ENCODE peak calls at places on chromosomes 1 and 21, in eight cellular contexts. O is islet precursor cell; G is T1000; Z is stimulated activated naive B cell treated with anti-CD40 and anti-IgM and Interleukin-4, amounts not matched to agents 10 μg/mL and 1 μg/mL and 100 μg/mL, for 72 hours; F is nucleus accumbens; C is psoas muscle; P is cortex of kidney; J is posterior vena cava. R is an unnamed sample.

GRCh38 chr1:109807822-109808680 is 44.3 kb upstream of the EPS8L3 start:
- DNase-seq in Z (no peak), P (no peak), O (peak), F (no peak), C (peak), G (peak), J (peak), R (no peak)

GRCh38 chr1:22184454-22184853 is 41.6 kb upstream of the WNT4 start:
- DNase-seq in Z (no peak), F (no peak), J (no peak), C (no peak), O (no peak), P (no peak), G (no peak), R (no peak)

GRCh38 chr1:37123266-37123665 is 89.0 kb upstream of the GRIK3 start:
- DNase-seq in G (peak), Z (no peak), O (peak), P (no peak), C (no peak), J (no peak), F (no peak), R (no peak)

GRCh38 chr1:166960871-166961474 is 14.4 kb downstream of the ILDR2 start:
- DNase-seq in F (no peak), P (no peak), G (no peak), Z (no peak), C (no peak), J (no peak), O (no peak), R (no peak)

GRCh38 chr21:28132713-28133112 is 860.0 kb downstream of the LTN1 start:
- DNase-seq in P (no peak), G (no peak), J (no peak), C (no peak), O (no peak), F (no peak), Z (no peak), R (no peak)

GRCh38 chr1:4681026-4681425 is 26.6 kb downstream of the AJAP1 start:
- DNase-seq in C (no peak), G (no peak), F (peak), Z (no peak), J (no peak), O (no peak), P (no peak), R (no peak)

GRCh38 chr1:12654004-12654567 is 10.2 kb downstream of the AADACL4 start:
- DNase-seq in O (no peak), Z (no peak), F (no peak), P (no peak), C (no peak), G (no peak), J (no peak), R (no peak)

GRCh38 chr1:188489336-188490112 is 1660.8 kb downstream of the PLA2G4A start:
- DNase-seq in J (no peak), F (no peak), G (peak), C (no peak), O (peak), Z (no peak), P (no peak), R (no peak)

GRCh38 chr1:54640863-54641836 is at the start of gene MROH7:
- DNase-seq in G (no peak), J (no peak), F (no peak), Z (no peak), O (no peak), C (no peak), P (no peak), R (no peak)

GRCh38 chr1:203907901-203908300 is 46.5 kb downstream of the SNRPE start:
- DNase-seq in P (no peak), G (no peak), C (no peak), J (no peak), F (no peak), O (no peak), Z (no peak), R (no peak)

GRCh38 chr1:157648317-157648716 is 50.4 kb upstream of the FCRL4 start:
- DNase-seq in F (no peak), P (no peak), O (no peak), J (no peak), Z (no peak), G (no peak), C (no peak), R (no peak)

GRCh38 chr1:7856345-7856744 is 3.5 kb upstream of the UTS2 start:
- DNase-seq in O (no peak), F (no peak), C (no peak), P (no peak), G (no peak), J (no peak), Z (no peak), R (no peak)

GRCh38 chr1:65757531-65757930 is 35.2 kb upstream of the PDE4B start:
- DNase-seq in Z (no peak), O (no peak), P (no peak), F (no peak), J (no peak), G (no peak), C (no peak), R (no peak)

GRCh38 chr1:201214461-201214860 is 23.8 kb downstream of the IGFN1 start:
- DNase-seq in J (peak), P (no peak), Z (no peak), G (no peak), F (no peak), O (no peak), C (no peak), R (no peak)

GRCh38 chr1:183259886-183260285 is 73.8 kb downstream of the LAMC2 start:
- DNase-seq in O (peak), C (no peak), J (no peak), Z (no peak), F (no peak), G (no peak), P (no peak), R (no peak)

GRCh38 chr1:211548321-211549091 is 30.5 kb downstream of the SLC30A1 start:
- DNase-seq in Z (no peak), G (no peak), F (peak), C (no peak), O (peak), P (no peak), J (peak), R (no peak)

GRCh38 chr1:107727866-107728265 is 237.1 kb downstream of the VAV3 start:
- DNase-seq in G (no peak), Z (no peak), O (no peak), J (no peak), F (no peak), P (no peak), C (no peak), R (no peak)

GRCh38 chr1:185561629-185562028 is 172.6 kb upstream of the HMCN1 start:
- DNase-seq in O (no peak), F (no peak), P (no peak), G (no peak), J (no peak), C (no peak), Z (no peak), R (no peak)

GRCh38 chr1:13819637-13820036 is 119.6 kb downstream of the PRDM2 start:
- DNase-seq in O (no peak), P (no peak), J (no peak), F (no peak), C (no peak), Z (no peak), G (no peak), R (no peak)

GRCh38 chr1:12173631-12174121 is 6.9 kb downstream of the TNFRSF1B start:
- DNase-seq in G (no peak), Z (peak), F (peak), P (no peak), C (no peak), O (no peak), J (peak), R (peak)

GRCh38 chr1:108049083-108049819 is 84.3 kb upstream of the VAV3 start:
- DNase-seq in F (peak), P (no peak), C (no peak), J (no peak), Z (peak), O (peak), G (peak), R (no peak)

GRCh38 chr1:231918239-231919015 is 291.8 kb downstream of the DISC1 start:
- DNase-seq in G (no peak), Z (no peak), F (no peak), C (no peak), J (no peak), P (no peak), O (no peak), R (no peak)

GRCh38 chr1:60436148-60436547 is 362.6 kb upstream of the C1orf87 start:
- DNase-seq in P (no peak), Z (no peak), O (no peak), C (no peak), G (no peak), F (no peak), J (no peak), R (no peak)

GRCh38 chr21:41953831-41954653 is at the start of gene C2CD2:
- DNase-seq in Z (no peak), J (peak), O (peak), F (peak), C (peak), G (peak), P (no peak), R (no peak)